ENCODE peak calls at places on chromosomes 2 and 18, in ten cellular contexts. U, Q, A, F, Y, E, N, R, J and M are unnamed samples.

GRCh38 chr2:165952600-165953210 is 871 bp downstream of the TTC21B start:
- DNase-seq in U (peak), Q (peak), A (no peak), F (no peak), Y (peak), E (peak), N (no peak), R (peak), J (no peak), M (peak)

GRCh38 chr18:31694297-31694696 is 9.9 kb upstream of the B4GALT6 start:
- DNase-seq in U (no peak), Q (no peak), A (no peak), F (no peak), Y (no peak), E (no peak), N (no peak), R (no peak), J (no peak), M (no peak)

GRCh38 chr18:34976084-34976483 is 65.1 kb upstream of the MAPRE2 start:
- DNase-seq in U (no peak), Q (no peak), A (no peak), F (no peak), Y (no peak), E (no peak), N (peak), R (no peak), J (no peak), M (no peak)

GRCh38 chr18:62566199-62566598 is 43.4 kb downstream of the ZCCHC2 start:
- DNase-seq in U (no peak), Q (no peak), A (no peak), F (no peak), Y (peak), E (peak), N (no peak), R (no peak), J (peak), M (peak)

GRCh38 chr2:51795248-51795888 is 763.4 kb upstream of the NRXN1 start:
- DNase-seq in U (no peak), Q (no peak), A (no peak), F (no peak), Y (peak), E (no peak), N (no peak), R (no peak), J (peak), M (no peak)

GRCh38 chr2:11123856-11124759 is 31.2 kb upstream of the SLC66A3 start:
- DNase-seq in U (peak), Q (peak), A (peak), F (no peak), Y (peak), E (peak), N (no peak), R (peak), J (peak), M (peak)

GRCh38 chr2:43178602-43179542 is 47.5 kb downstream of the ZFP36L2 start:
- DNase-seq in U (peak), Q (no peak), A (no peak), F (peak), Y (peak), E (peak), N (peak), R (no peak), J (peak), M (peak)

GRCh38 chr18:26617151-26617554 is 68.8 kb upstream of the KCTD1 start:
- DNase-seq in U (peak), Q (no peak), A (no peak), F (peak), Y (peak), E (peak), N (no peak), R (no peak), J (no peak), M (peak)

GRCh38 chr2:72770879-72771461 is 54.9 kb downstream of the EXOC6B start:
- DNase-seq in U (peak), Q (peak), A (no peak), F (peak), Y (peak), E (peak), N (peak), R (peak), J (peak), M (peak)

GRCh38 chr2:234514099-234514498 is 17.2 kb upstream of the ARL4C start:
- DNase-seq in U (no peak), Q (no peak), A (no peak), F (no peak), Y (no peak), E (no peak), N (no peak), R (no peak), J (no peak), M (no peak)

GRCh38 chr2:96485751-96486643 is 19.2 kb downstream of the NEURL3 start:
- DNase-seq in U (peak), Q (peak), A (no peak), F (peak), Y (peak), E (peak), N (peak), R (peak), J (peak), M (peak)

GRCh38 chr2:37389984-37390765 is 45.7 kb downstream of the QPCT start:
- DNase-seq in U (peak), Q (peak), A (no peak), F (peak), Y (peak), E (peak), N (no peak), R (peak), J (no peak), M (peak)

GRCh38 chr18:79784965-79785770 is 12.6 kb upstream of the KCNG2 start:
- DNase-seq in U (no peak), Q (no peak), A (no peak), F (peak), Y (no peak), E (peak), N (no peak), R (no peak), J (no peak), M (peak)

GRCh38 chr2:75476778-75477177 is 84.0 kb downstream of the EVA1A start:
- DNase-seq in U (no peak), Q (peak), A (no peak), F (no peak), Y (peak), E (peak), N (no peak), R (no peak), J (no peak), M (peak)

GRCh38 chr18:79939096-79939495 is 12.4 kb downstream of the SLC66A2 start:
- DNase-seq in U (no peak), Q (no peak), A (no peak), F (no peak), Y (no peak), E (no peak), N (no peak), R (no peak), J (no peak), M (no peak)

GRCh38 chr18:22314406-22314805 is 103.3 kb downstream of the CTAGE1 start:
- DNase-seq in U (peak), Q (no peak), A (no peak), F (peak), Y (no peak), E (peak), N (peak), R (no peak), J (no peak), M (peak)

GRCh38 chr2:10339647-10340592 is 37.2 kb downstream of the HPCAL1 start:
- DNase-seq in U (peak), Q (no peak), A (no peak), F (no peak), Y (no peak), E (no peak), N (no peak), R (no peak), J (no peak), M (no peak)

GRCh38 chr2:223771480-223771879 is 65.9 kb downstream of the AP1S3 start:
- DNase-seq in U (no peak), Q (no peak), A (no peak), F (no peak), Y (no peak), E (no peak), N (no peak), R (no peak), J (no peak), M (no peak)

GRCh38 chr2:73970850-73971471 is 13.7 kb upstream of the TET3 start:
- DNase-seq in U (no peak), Q (peak), A (no peak), F (no peak), Y (no peak), E (peak), N (peak), R (peak), J (peak), M (peak)

GRCh38 chr2:190407662-190408537 is at the start of gene MFSD6:
- DNase-seq in U (peak), Q (peak), A (peak), F (no peak), Y (peak), E (no peak), N (peak), R (peak), J (peak), M (no peak)

GRCh38 chr18:23158058-23158457 is 22.8 kb downstream of the CABLES1 start:
- DNase-seq in U (no peak), Q (no peak), A (no peak), F (no peak), Y (no peak), E (no peak), N (no peak), R (no peak), J (no peak), M (no peak)

GRCh38 chr2:56244911-56245530 is 61.2 kb downstream of the CCDC85A start:
- DNase-seq in U (no peak), Q (no peak), A (no peak), F (no peak), Y (no peak), E (peak), N (no peak), R (no peak), J (no peak), M (peak)

GRCh38 chr2:239259173-239259572 is 141.6 kb downstream of the HDAC4 start:
- DNase-seq in U (no peak), Q (no peak), A (no peak), F (no peak), Y (no peak), E (no peak), N (no peak), R (no peak), J (no peak), M (no peak)

GRCh38 chr18:64165906-64166305 is 17.0 kb upstream of the LINC00305 start:
- DNase-seq in U (no peak), Q (no peak), A (no peak), F (no peak), Y (peak), E (no peak), N (no peak), R (no peak), J (no peak), M (no peak)

GRCh38 chr2:39394427-39395002 is 42.6 kb downstream of the MAP4K3 start:
- DNase-seq in U (no peak), Q (no peak), A (no peak), F (no peak), Y (no peak), E (peak), N (no peak), R (no peak), J (no peak), M (no peak)

GRCh38 chr2:240482141-240482540 is 46.7 kb downstream of the GPC1 start:
- DNase-seq in U (no peak), Q (no peak), A (no peak), F (no peak), Y (no peak), E (no peak), N (no peak), R (no peak), J (peak), M (no peak)

GRCh38 chr2:180505203-180505602 is 475.2 kb upstream of the UBE2E3 start:
- DNase-seq in U (no peak), Q (no peak), A (no peak), F (no peak), Y (no peak), E (peak), N (no peak), R (no peak), J (no peak), M (peak)

GRCh38 chr2:28172114-28172898 is 220.4 kb upstream of the FOSL2 start:
- DNase-seq in U (peak), Q (no peak), A (no peak), F (no peak), Y (no peak), E (peak), N (no peak), R (no peak), J (no peak), M (peak)

GRCh38 chr2:105645031-105645940 is 99.4 kb upstream of the NCK2 start:
- DNase-seq in U (no peak), Q (no peak), A (no peak), F (no peak), Y (no peak), E (no peak), N (no peak), R (no peak), J (peak), M (no peak)

GRCh38 chr2:123451517-123451916 is 573.6 kb upstream of the CNTNAP5 start:
- DNase-seq in U (no peak), Q (no peak), A (no peak), F (no peak), Y (no peak), E (no peak), N (no peak), R (no peak), J (no peak), M (peak)

GRCh38 chr18:65409266-65409665 is 341.5 kb upstream of the CDH7 start:
- DNase-seq in U (no peak), Q (no peak), A (no peak), F (no peak), Y (no peak), E (no peak), N (no peak), R (no peak), J (no peak), M (no peak)

GRCh38 chr2:165462433-165462832 is 7.1 kb upstream of the CSRNP3 start:
- DNase-seq in U (no peak), Q (no peak), A (no peak), F (no peak), Y (peak), E (no peak), N (no peak), R (no peak), J (no peak), M (no peak)

GRCh38 chr2:239249781-239250180 is 151.0 kb downstream of the HDAC4 start:
- DNase-seq in U (no peak), Q (no peak), A (no peak), F (no peak), Y (peak), E (peak), N (peak), R (no peak), J (no peak), M (peak)

GRCh38 chr18:58766164-58766563 is 94.9 kb downstream of the MALT1 start:
- DNase-seq in U (no peak), Q (no peak), A (peak), F (no peak), Y (no peak), E (no peak), N (peak), R (no peak), J (no peak), M (no peak)

GRCh38 chr2:10277293-10278028 is 25.2 kb upstream of the HPCAL1 start:
- DNase-seq in U (no peak), Q (no peak), A (no peak), F (no peak), Y (no peak), E (no peak), N (no peak), R (no peak), J (no peak), M (no peak)

DNA sequence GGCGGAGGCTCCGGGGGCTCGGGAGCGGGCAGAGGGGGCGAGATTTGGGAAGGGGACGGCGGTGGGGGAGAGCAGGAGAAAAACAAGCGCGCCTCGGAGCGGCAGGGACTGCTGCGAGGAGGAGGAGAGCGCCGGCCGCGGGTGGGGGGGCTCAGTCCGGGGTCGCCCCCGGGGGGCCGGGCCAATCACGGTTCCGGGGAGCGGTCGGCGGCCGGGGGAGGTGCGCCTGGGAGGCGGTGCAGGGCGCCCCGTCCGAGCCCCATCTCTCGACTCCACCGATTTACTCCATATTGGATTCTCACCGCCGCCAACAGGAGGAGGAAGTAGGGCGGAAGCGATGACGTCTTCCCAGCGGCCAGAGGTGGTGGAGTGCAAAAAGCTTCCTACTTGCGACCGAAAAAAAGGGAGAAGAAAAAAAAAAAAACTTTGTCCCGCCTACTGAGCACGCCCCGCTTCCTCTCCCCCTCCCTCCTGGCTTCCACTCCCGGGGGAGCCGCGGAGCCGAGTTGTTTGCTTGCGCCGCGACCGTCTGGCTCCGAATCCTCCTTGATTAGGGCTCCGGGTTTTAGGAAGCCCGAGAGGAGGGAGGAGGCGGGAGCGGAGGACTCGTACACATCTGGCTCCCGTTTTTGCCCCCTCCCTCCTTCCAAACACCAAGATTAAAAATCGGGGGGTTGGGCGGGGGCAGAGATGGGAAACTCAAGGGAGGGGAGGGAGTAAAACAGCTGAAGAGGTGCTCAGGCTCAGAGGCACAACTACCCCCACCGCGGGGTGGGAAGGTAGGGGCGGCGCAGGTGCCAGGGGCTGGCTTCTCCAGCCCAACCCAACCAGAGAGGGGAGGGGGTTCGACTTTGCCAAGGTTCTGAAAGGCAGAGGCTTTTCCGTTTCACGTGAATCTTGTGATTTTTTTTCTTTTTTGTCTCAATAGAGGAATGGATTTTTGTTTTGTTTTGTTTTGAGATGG is at the start of gene SPRED2:
- DNase-seq in U (peak), Q (peak), A (peak), F (peak), Y (peak), E (peak), N (peak), R (peak), J (peak), M (peak)
- TF ChIP-seq CTCF in U (no peak), Q (no peak), A (peak), F (no peak), Y (no peak), E (peak), N (peak), R (no peak), J (no peak), M (no peak)

DNA sequence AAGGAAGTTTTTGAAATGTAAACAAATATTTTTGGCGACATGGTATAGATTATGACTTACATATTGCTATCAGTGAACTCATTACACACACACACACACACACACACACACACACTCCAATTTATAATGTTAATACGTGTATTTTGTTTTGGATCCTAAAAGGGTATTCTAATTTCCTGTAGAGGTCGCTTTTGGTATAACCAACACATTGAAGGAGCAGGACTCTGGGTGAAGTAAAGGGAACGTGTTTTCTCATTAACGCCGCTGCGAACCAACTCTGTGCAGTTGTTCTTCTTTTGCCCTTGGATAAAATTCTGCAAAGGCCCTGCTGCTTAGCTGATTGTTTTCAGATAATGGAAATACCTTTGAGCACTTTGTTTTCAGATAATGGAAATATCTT is 190.4 kb downstream of the PMAIP1 start:
- DNase-seq in U (no peak), Q (no peak), A (no peak), F (no peak), Y (peak), E (no peak), N (no peak), R (peak), J (no peak), M (peak)
- TF ChIP-seq CTCF in U (no peak), Q (no peak), A (no peak), F (no peak), Y (peak), E (no peak), N (no peak), R (peak), J (no peak), M (no peak)

DNA sequence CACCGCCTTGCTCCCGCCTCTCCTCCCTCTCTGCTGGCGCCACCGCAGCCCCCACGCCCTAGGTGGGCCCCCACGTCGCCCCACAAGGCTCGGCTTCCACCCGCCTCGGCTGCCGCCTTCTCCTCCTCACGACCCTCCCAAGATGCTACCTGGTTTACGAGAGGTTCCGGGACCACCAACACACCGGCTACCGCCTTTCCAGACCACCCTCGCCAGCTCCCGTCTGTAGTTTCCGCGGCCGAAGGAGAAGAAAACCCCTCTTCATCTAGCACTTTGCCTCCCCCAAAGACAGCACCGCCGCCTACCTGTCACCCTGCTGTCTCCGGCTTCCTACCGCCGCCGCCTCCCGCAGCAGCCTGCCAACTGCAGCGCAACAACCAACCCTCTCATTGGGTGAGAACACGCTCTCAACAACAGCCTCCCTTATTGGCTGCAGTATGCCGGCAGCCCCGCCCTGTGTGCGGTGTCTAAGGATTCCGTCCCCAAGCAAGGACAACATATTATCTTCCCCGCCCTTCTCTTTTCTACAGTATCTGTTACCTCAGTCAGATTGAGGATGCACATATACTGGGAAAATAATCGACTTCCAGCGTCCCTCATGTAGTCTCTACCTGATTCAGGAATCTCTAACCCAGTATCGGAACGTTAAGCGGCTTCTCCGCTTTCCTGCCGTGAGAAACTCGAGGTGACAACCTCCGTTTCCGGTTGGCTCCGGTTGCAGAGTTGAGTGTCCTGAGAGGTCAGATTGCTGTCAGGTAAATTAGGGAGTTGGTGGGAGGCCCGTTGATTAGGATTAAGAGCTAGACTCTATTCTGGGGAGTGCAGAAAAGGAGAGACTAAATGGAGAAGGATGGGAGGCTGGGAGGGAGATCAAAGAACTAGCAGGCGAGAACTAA is at the start of the genes HYCC2 and NDUFB3:
- DNase-seq in U (peak), Q (peak), A (peak), F (peak), Y (peak), E (peak), N (peak), R (peak), J (peak), M (peak)
- TF ChIP-seq CTCF in U (peak), Q (peak), A (peak), F (peak), Y (peak), E (peak), N (no peak), R (peak), J (no peak), M (peak)

GRCh38 chr2:61065706-61066688 is at the start of gene SANBR:
- DNase-seq in U (peak), Q (peak), A (peak), F (no peak), Y (peak), E (peak), N (peak), R (peak), J (peak), M (peak)
- TF ChIP-seq CTCF in U (no peak), Q (no peak), A (no peak), F (no peak), Y (no peak), E (no peak), N (no peak), R (no peak), J (no peak), M (no peak)

GRCh38 chr2:16615687-16616615 is 49.7 kb downstream of the CYRIA start:
- DNase-seq in U (no peak), Q (no peak), A (no peak), F (no peak), Y (no peak), E (no peak), N (no peak), R (no peak), J (peak), M (peak)
- TF ChIP-seq CTCF in U (no peak), Q (no peak), A (no peak), F (no peak), Y (peak), E (no peak), N (no peak), R (no peak), J (no peak), M (no peak)